ENCODE peak calls at places on chromosomes 3 and 15, in ten cellular contexts. One of them, this sample, is unnamed.

GRCh38 chr3:188649521-188649920 is 495.6 kb downstream of the LPP start:
- DNase-seq in ovary: no peak
- DNase-seq in tibial nerve: no peak
- DNase-seq in H1: no peak
- DNase-seq in upper lobe of left lung: no peak
- DNase-seq in K562: no peak
- DNase-seq in A549: no peak
- DNase-seq in SK-N-SH: no peak
- DNase-seq in stomach: no peak
- DNase-seq in HepG2: no peak
- DNase-seq in this sample: no peak

GRCh38 chr3:171282041-171282440 is 178.2 kb downstream of the TNIK start:
- DNase-seq in H1: no peak
- DNase-seq in HepG2: no peak
- DNase-seq in ovary: no peak
- DNase-seq in SK-N-SH: no peak
- DNase-seq in A549: no peak
- DNase-seq in stomach: no peak
- DNase-seq in K562: no peak
- DNase-seq in upper lobe of left lung: no peak
- DNase-seq in tibial nerve: peak
- DNase-seq in this sample: no peak

GRCh38 chr3:100416176-100416575 is 14.8 kb downstream of the LNP1 start:
- DNase-seq in HepG2: no peak
- DNase-seq in SK-N-SH: no peak
- DNase-seq in K562: no peak
- DNase-seq in H1: no peak
- DNase-seq in upper lobe of left lung: no peak
- DNase-seq in tibial nerve: no peak
- DNase-seq in A549: no peak
- DNase-seq in stomach: no peak
- DNase-seq in ovary: no peak
- DNase-seq in this sample: no peak

GRCh38 chr3:53254190-53254809 is 1.5 kb downstream of the TKT start:
- DNase-seq in stomach: no peak
- DNase-seq in upper lobe of left lung: no peak
- DNase-seq in SK-N-SH: no peak
- DNase-seq in tibial nerve: no peak
- DNase-seq in K562: peak
- DNase-seq in ovary: no peak
- DNase-seq in HepG2: no peak
- DNase-seq in A549: no peak
- DNase-seq in H1: no peak
- DNase-seq in this sample: no peak

GRCh38 chr3:112132975-112133448 is at the start of gene GCSAM:
- DNase-seq in tibial nerve: peak
- DNase-seq in upper lobe of left lung: no peak
- DNase-seq in ovary: no peak
- DNase-seq in H1: no peak
- DNase-seq in SK-N-SH: no peak
- DNase-seq in K562: no peak
- DNase-seq in stomach: no peak
- DNase-seq in A549: no peak
- DNase-seq in HepG2: no peak
- DNase-seq in this sample: peak

GRCh38 chr3:150081084-150081483 is 110.4 kb upstream of the PFN2 start:
- DNase-seq in upper lobe of left lung: no peak
- DNase-seq in HepG2: no peak
- DNase-seq in stomach: no peak
- DNase-seq in tibial nerve: no peak
- DNase-seq in SK-N-SH: no peak
- DNase-seq in H1: no peak
- DNase-seq in ovary: no peak
- DNase-seq in K562: no peak
- DNase-seq in A549: no peak
- DNase-seq in this sample: no peak

GRCh38 chr3:134536760-134537159 is 50.9 kb downstream of the CEP63 start:
- DNase-seq in A549: no peak
- DNase-seq in ovary: no peak
- DNase-seq in tibial nerve: no peak
- DNase-seq in SK-N-SH: no peak
- DNase-seq in stomach: no peak
- DNase-seq in HepG2: no peak
- DNase-seq in upper lobe of left lung: no peak
- DNase-seq in K562: peak
- DNase-seq in H1: no peak
- DNase-seq in this sample: no peak

GRCh38 chr3:191066669-191067068 is 132.4 kb upstream of the OSTN start:
- DNase-seq in tibial nerve: no peak
- DNase-seq in ovary: no peak
- DNase-seq in H1: no peak
- DNase-seq in HepG2: no peak
- DNase-seq in A549: peak
- DNase-seq in SK-N-SH: no peak
- DNase-seq in upper lobe of left lung: no peak
- DNase-seq in K562: no peak
- DNase-seq in stomach: no peak
- DNase-seq in this sample: no peak

GRCh38 chr15:68576253-68577236 is 2.2 kb upstream of the CORO2B start:
- DNase-seq in SK-N-SH: no peak
- DNase-seq in ovary: no peak
- DNase-seq in A549: no peak
- DNase-seq in H1: no peak
- DNase-seq in tibial nerve: no peak
- DNase-seq in K562: no peak
- DNase-seq in upper lobe of left lung: no peak
- DNase-seq in HepG2: no peak
- DNase-seq in stomach: no peak
- DNase-seq in this sample: no peak

GRCh38 chr3:179954226-179954870 is 82.4 kb downstream of the PEX5L start:
- DNase-seq in tibial nerve: no peak
- DNase-seq in A549: no peak
- DNase-seq in HepG2: no peak
- DNase-seq in SK-N-SH: no peak
- DNase-seq in ovary: no peak
- DNase-seq in stomach: no peak
- DNase-seq in upper lobe of left lung: no peak
- DNase-seq in H1: no peak
- DNase-seq in K562: no peak
- DNase-seq in this sample: no peak

GRCh38 chr3:129398803-129399144 is 29.7 kb downstream of the EFCAB12 start:
- DNase-seq in A549: no peak
- DNase-seq in H1: no peak
- DNase-seq in stomach: peak
- DNase-seq in SK-N-SH: peak
- DNase-seq in HepG2: no peak
- DNase-seq in upper lobe of left lung: no peak
- DNase-seq in tibial nerve: no peak
- DNase-seq in ovary: no peak
- DNase-seq in K562: peak
- DNase-seq in this sample: no peak

GRCh38 chr3:4736284-4736861 is 242.9 kb upstream of the BHLHE40 start:
- DNase-seq in SK-N-SH: no peak
- DNase-seq in HepG2: no peak
- DNase-seq in H1: no peak
- DNase-seq in A549: no peak
- DNase-seq in tibial nerve: no peak
- DNase-seq in upper lobe of left lung: peak
- DNase-seq in K562: no peak
- DNase-seq in stomach: peak
- DNase-seq in ovary: no peak
- DNase-seq in this sample: no peak

GRCh38 chr3:71110531-71111222 is 472.9 kb downstream of the FOXP1 start:
- DNase-seq in HepG2: no peak
- DNase-seq in ovary: no peak
- DNase-seq in A549: no peak
- DNase-seq in stomach: no peak
- DNase-seq in upper lobe of left lung: no peak
- DNase-seq in H1: no peak
- DNase-seq in SK-N-SH: no peak
- DNase-seq in K562: no peak
- DNase-seq in tibial nerve: no peak
- DNase-seq in this sample: no peak

GRCh38 chr3:72821170-72821781 is 27.0 kb downstream of the SHQ1 start:
- DNase-seq in HepG2: no peak
- DNase-seq in stomach: no peak
- DNase-seq in H1: no peak
- DNase-seq in A549: no peak
- DNase-seq in tibial nerve: no peak
- DNase-seq in SK-N-SH: no peak
- DNase-seq in K562: no peak
- DNase-seq in ovary: no peak
- DNase-seq in upper lobe of left lung: no peak
- DNase-seq in this sample: peak

GRCh38 chr3:50275160-50275995 is 3.5 kb upstream of the LSMEM2 start:
- DNase-seq in ovary: no peak
- DNase-seq in HepG2: no peak
- DNase-seq in K562: no peak
- DNase-seq in H1: no peak
- DNase-seq in upper lobe of left lung: peak
- DNase-seq in SK-N-SH: peak
- DNase-seq in stomach: no peak
- DNase-seq in tibial nerve: no peak
- DNase-seq in A549: no peak
- DNase-seq in this sample: peak

GRCh38 chr3:59074764-59075163 is 24.9 kb upstream of the CFAP20DC start:
- DNase-seq in HepG2: no peak
- DNase-seq in A549: no peak
- DNase-seq in upper lobe of left lung: no peak
- DNase-seq in ovary: no peak
- DNase-seq in SK-N-SH: no peak
- DNase-seq in tibial nerve: no peak
- DNase-seq in H1: no peak
- DNase-seq in K562: no peak
- DNase-seq in stomach: no peak
- DNase-seq in this sample: no peak

GRCh38 chr3:175456496-175456895 is 597.4 kb downstream of the NAALADL2 start:
- DNase-seq in HepG2: no peak
- DNase-seq in stomach: no peak
- DNase-seq in upper lobe of left lung: no peak
- DNase-seq in K562: no peak
- DNase-seq in ovary: no peak
- DNase-seq in H1: no peak
- DNase-seq in tibial nerve: no peak
- DNase-seq in SK-N-SH: no peak
- DNase-seq in A549: no peak
- DNase-seq in this sample: no peak

GRCh38 chr3:64740232-64740631 is 52.4 kb upstream of the ADAMTS9 start:
- DNase-seq in SK-N-SH: no peak
- DNase-seq in ovary: peak
- DNase-seq in upper lobe of left lung: no peak
- DNase-seq in tibial nerve: peak
- DNase-seq in stomach: no peak
- DNase-seq in K562: no peak
- DNase-seq in HepG2: peak
- DNase-seq in H1: no peak
- DNase-seq in A549: no peak
- DNase-seq in this sample: no peak

GRCh38 chr3:151431940-151432339 is 28.9 kb downstream of the IGSF10 start:
- DNase-seq in ovary: no peak
- DNase-seq in stomach: no peak
- DNase-seq in upper lobe of left lung: no peak
- DNase-seq in HepG2: no peak
- DNase-seq in A549: no peak
- DNase-seq in K562: no peak
- DNase-seq in SK-N-SH: no peak
- DNase-seq in H1: no peak
- DNase-seq in tibial nerve: no peak
- DNase-seq in this sample: no peak

GRCh38 chr15:71275098-71275497 is 159.8 kb downstream of the THSD4 start:
- DNase-seq in stomach: no peak
- DNase-seq in A549: peak
- DNase-seq in H1: no peak
- DNase-seq in tibial nerve: no peak
- DNase-seq in HepG2: no peak
- DNase-seq in upper lobe of left lung: no peak
- DNase-seq in SK-N-SH: no peak
- DNase-seq in ovary: no peak
- DNase-seq in K562: no peak
- DNase-seq in this sample: no peak
- H3K4me3 ChIP-seq in stomach: no peak
- H3K4me3 ChIP-seq in A549: no peak
- H3K4me3 ChIP-seq in H1: no peak
- H3K4me3 ChIP-seq in tibial nerve: no peak
- H3K4me3 ChIP-seq in HepG2: no peak
- H3K4me3 ChIP-seq in upper lobe of left lung: no peak
- H3K4me3 ChIP-seq in SK-N-SH: no peak
- H3K4me3 ChIP-seq in ovary: no peak
- H3K4me3 ChIP-seq in K562: no peak
- H3K4me3 ChIP-seq in this sample: no peak

GRCh38 chr3:8767667-8768363 is 1.6 kb downstream of the OXTR start:
- DNase-seq in HepG2: peak
- DNase-seq in H1: peak
- DNase-seq in K562: no peak
- DNase-seq in A549: no peak
- DNase-seq in upper lobe of left lung: peak
- DNase-seq in tibial nerve: no peak
- DNase-seq in stomach: peak
- DNase-seq in SK-N-SH: peak
- DNase-seq in ovary: no peak
- DNase-seq in this sample: no peak
- TF ChIP-seq EP300 in HepG2: no peak
- TF ChIP-seq EP300 in H1: no peak
- TF ChIP-seq EP300 in K562: no peak
- TF ChIP-seq EP300 in A549: no peak
- TF ChIP-seq EP300 in upper lobe of left lung: no peak
- TF ChIP-seq EP300 in tibial nerve: no peak
- TF ChIP-seq EP300 in stomach: no peak
- TF ChIP-seq EP300 in SK-N-SH: no peak
- TF ChIP-seq EP300 in ovary: no peak
- TF ChIP-seq EP300 in this sample: no peak

DNA sequence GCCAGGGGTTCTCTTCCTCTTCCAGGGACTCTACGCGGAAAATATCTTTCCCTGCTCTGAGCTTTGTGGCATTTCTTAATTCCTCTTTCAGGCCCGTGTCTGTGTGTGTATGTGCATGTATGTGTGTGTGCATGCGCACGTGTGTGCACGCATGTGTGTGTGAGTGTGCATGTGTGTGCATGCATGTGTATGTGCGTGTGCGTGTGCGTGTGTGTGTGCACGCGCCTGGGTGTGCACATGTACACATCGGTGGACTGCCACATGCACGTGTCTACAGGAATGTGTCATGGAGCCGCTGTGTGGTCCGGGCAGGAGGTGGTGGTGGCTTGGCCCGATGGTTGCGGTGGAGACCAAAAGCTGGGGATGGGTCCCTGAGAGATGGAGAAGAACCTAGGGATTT is 133.0 kb downstream of the FBLN2 start:
- DNase-seq in stomach: no peak
- DNase-seq in upper lobe of left lung: no peak
- DNase-seq in tibial nerve: no peak
- DNase-seq in A549: no peak
- DNase-seq in ovary: no peak
- DNase-seq in SK-N-SH: no peak
- DNase-seq in H1: no peak
- DNase-seq in HepG2: no peak
- DNase-seq in K562: no peak
- DNase-seq in this sample: no peak
- H3K4me3 ChIP-seq in stomach: no peak
- H3K4me3 ChIP-seq in upper lobe of left lung: no peak
- H3K4me3 ChIP-seq in tibial nerve: no peak
- H3K4me3 ChIP-seq in A549: no peak
- H3K4me3 ChIP-seq in ovary: no peak
- H3K4me3 ChIP-seq in SK-N-SH: no peak
- H3K4me3 ChIP-seq in H1: no peak
- H3K4me3 ChIP-seq in HepG2: no peak
- H3K4me3 ChIP-seq in K562: no peak
- H3K4me3 ChIP-seq in this sample: no peak

GRCh38 chr3:42314411-42314810 is 48.4 kb upstream of the CCK start:
- DNase-seq in HepG2: no peak
- DNase-seq in ovary: no peak
- DNase-seq in H1: no peak
- DNase-seq in stomach: no peak
- DNase-seq in K562: no peak
- DNase-seq in A549: peak
- DNase-seq in tibial nerve: no peak
- DNase-seq in upper lobe of left lung: no peak
- DNase-seq in SK-N-SH: no peak
- DNase-seq in this sample: no peak
- TF ChIP-seq EP300 in HepG2: no peak
- TF ChIP-seq EP300 in ovary: no peak
- TF ChIP-seq EP300 in H1: no peak
- TF ChIP-seq EP300 in stomach: no peak
- TF ChIP-seq EP300 in K562: no peak
- TF ChIP-seq EP300 in A549: no peak
- TF ChIP-seq EP300 in tibial nerve: no peak
- TF ChIP-seq EP300 in upper lobe of left lung: no peak
- TF ChIP-seq EP300 in SK-N-SH: no peak
- TF ChIP-seq EP300 in this sample: no peak

This sample was measured in sigmoid colon.